ENCODE peak calls at places on chromosomes 4 and X, in eight cellular contexts. One of them, this sample, is unnamed.

GRCh38 chrX:16114640-16115039 is 8.7 kb upstream of the GRPR start:
- DNase-seq in H1: no peak
- DNase-seq in A549: no peak
- DNase-seq in sigmoid colon: no peak
- DNase-seq in tibial nerve: no peak
- DNase-seq in K562: no peak
- DNase-seq in ovary: no peak
- DNase-seq in SK-N-SH: no peak
- DNase-seq in this sample: no peak

GRCh38 chrX:124216396-124217124 is 115.9 kb upstream of the TEX13D start:
- DNase-seq in tibial nerve: no peak
- DNase-seq in A549: no peak
- DNase-seq in sigmoid colon: no peak
- DNase-seq in H1: no peak
- DNase-seq in SK-N-SH: no peak
- DNase-seq in K562: no peak
- DNase-seq in ovary: no peak
- DNase-seq in this sample: no peak

GRCh38 chrX:71913156-71913950 is 2.7 kb downstream of the NHSL2 start:
- DNase-seq in A549: no peak
- DNase-seq in ovary: no peak
- DNase-seq in H1: no peak
- DNase-seq in sigmoid colon: no peak
- DNase-seq in tibial nerve: no peak
- DNase-seq in SK-N-SH: no peak
- DNase-seq in K562: no peak
- DNase-seq in this sample: no peak

GRCh38 chr4:152273343-152273742 is 262.5 kb downstream of the FBXW7 start:
- DNase-seq in K562: no peak
- DNase-seq in SK-N-SH: no peak
- DNase-seq in ovary: no peak
- DNase-seq in A549: no peak
- DNase-seq in tibial nerve: no peak
- DNase-seq in sigmoid colon: no peak
- DNase-seq in H1: no peak
- DNase-seq in this sample: no peak

GRCh38 chr4:8772499-8773123 is 99.0 kb downstream of the HMX1 start:
- DNase-seq in SK-N-SH: no peak
- DNase-seq in tibial nerve: no peak
- DNase-seq in K562: no peak
- DNase-seq in H1: no peak
- DNase-seq in A549: no peak
- DNase-seq in ovary: no peak
- DNase-seq in sigmoid colon: peak; percentile 37
- DNase-seq in this sample: no peak

GRCh38 chr4:59818656-59819055 is 1381.5 kb upstream of the ADGRL3 start:
- DNase-seq in sigmoid colon: no peak
- DNase-seq in K562: no peak
- DNase-seq in tibial nerve: no peak
- DNase-seq in H1: no peak
- DNase-seq in ovary: no peak
- DNase-seq in SK-N-SH: no peak
- DNase-seq in A549: peak; percentile 1
- DNase-seq in this sample: no peak

GRCh38 chr4:94924566-94924965 is 166.8 kb downstream of the BMPR1B start:
- DNase-seq in SK-N-SH: no peak
- DNase-seq in tibial nerve: no peak
- DNase-seq in K562: no peak
- DNase-seq in sigmoid colon: no peak
- DNase-seq in ovary: no peak
- DNase-seq in H1: no peak
- DNase-seq in A549: no peak
- DNase-seq in this sample: no peak

GRCh38 chr4:118826723-118827444 is 9.0 kb downstream of the SEC24D start:
- DNase-seq in ovary: no peak
- DNase-seq in tibial nerve: no peak
- DNase-seq in sigmoid colon: no peak
- DNase-seq in H1: no peak
- DNase-seq in K562: no peak
- DNase-seq in SK-N-SH: no peak
- DNase-seq in A549: no peak
- DNase-seq in this sample: no peak

GRCh38 chrX:16138108-16138427 is 14.7 kb downstream of the GRPR start:
- DNase-seq in sigmoid colon: no peak
- DNase-seq in K562: no peak
- DNase-seq in SK-N-SH: no peak
- DNase-seq in ovary: no peak
- DNase-seq in A549: no peak
- DNase-seq in H1: no peak
- DNase-seq in tibial nerve: no peak
- DNase-seq in this sample: no peak

GRCh38 chr4:90071289-90072235 is 55.6 kb upstream of the CCSER1 start:
- DNase-seq in SK-N-SH: no peak
- DNase-seq in ovary: no peak
- DNase-seq in sigmoid colon: no peak
- DNase-seq in tibial nerve: no peak
- DNase-seq in A549: no peak
- DNase-seq in H1: no peak
- DNase-seq in K562: no peak
- DNase-seq in this sample: no peak

GRCh38 chr4:94665500-94666398 is 92.0 kb upstream of the BMPR1B start:
- DNase-seq in H1: no peak
- DNase-seq in K562: no peak
- DNase-seq in SK-N-SH: no peak
- DNase-seq in sigmoid colon: no peak
- DNase-seq in tibial nerve: no peak
- DNase-seq in ovary: no peak
- DNase-seq in A549: peak; percentile 24
- DNase-seq in this sample: no peak

GRCh38 chrX:52271212-52271611 is 86.5 kb downstream of the MAGED4 start:
- DNase-seq in K562: no peak
- DNase-seq in ovary: no peak
- DNase-seq in sigmoid colon: no peak
- DNase-seq in SK-N-SH: no peak
- DNase-seq in H1: peak; percentile 7
- DNase-seq in tibial nerve: no peak
- DNase-seq in A549: no peak
- DNase-seq in this sample: no peak

GRCh38 chr4:153260553-153261306 is 56.5 kb downstream of the TRIM2 start:
- DNase-seq in sigmoid colon: no peak
- DNase-seq in K562: no peak
- DNase-seq in H1: no peak
- DNase-seq in ovary: no peak
- DNase-seq in A549: no peak
- DNase-seq in tibial nerve: no peak
- DNase-seq in SK-N-SH: peak; percentile 51
- DNase-seq in this sample: peak; percentile 53

GRCh38 chr4:167176723-167177367 is 57.4 kb downstream of the SPOCK3 start:
- DNase-seq in K562: no peak
- DNase-seq in ovary: no peak
- DNase-seq in sigmoid colon: no peak
- DNase-seq in A549: no peak
- DNase-seq in tibial nerve: no peak
- DNase-seq in H1: no peak
- DNase-seq in SK-N-SH: no peak
- DNase-seq in this sample: no peak

GRCh38 chr4:6576512-6576911 is 1.5 kb downstream of the MAN2B2 start:
- DNase-seq in H1: no peak
- DNase-seq in ovary: peak; percentile 34
- DNase-seq in tibial nerve: no peak
- DNase-seq in SK-N-SH: no peak
- DNase-seq in sigmoid colon: no peak
- DNase-seq in A549: no peak
- DNase-seq in K562: no peak
- DNase-seq in this sample: no peak

GRCh38 chr4:40201898-40202297 is 5.1 kb downstream of the RHOH start:
- DNase-seq in K562: no peak
- DNase-seq in sigmoid colon: no peak
- DNase-seq in A549: no peak
- DNase-seq in SK-N-SH: no peak
- DNase-seq in tibial nerve: no peak
- DNase-seq in H1: no peak
- DNase-seq in ovary: no peak
- DNase-seq in this sample: no peak

GRCh38 chr4:47287735-47288134 is 175.8 kb downstream of the COMMD8 start:
- DNase-seq in A549: no peak
- DNase-seq in tibial nerve: no peak
- DNase-seq in sigmoid colon: no peak
- DNase-seq in K562: no peak
- DNase-seq in ovary: no peak
- DNase-seq in SK-N-SH: no peak
- DNase-seq in H1: no peak
- DNase-seq in this sample: no peak

GRCh38 chr4:101954975-101955678 is 164.6 kb downstream of the BANK1 start:
- DNase-seq in A549: no peak
- DNase-seq in tibial nerve: no peak
- DNase-seq in H1: no peak
- DNase-seq in sigmoid colon: no peak
- DNase-seq in SK-N-SH: no peak
- DNase-seq in K562: no peak
- DNase-seq in ovary: no peak
- DNase-seq in this sample: no peak

GRCh38 chr4:168877779-168878491 is 132.1 kb downstream of the CBR4 start:
- DNase-seq in H1: no peak
- DNase-seq in sigmoid colon: no peak
- DNase-seq in K562: no peak
- DNase-seq in SK-N-SH: peak; percentile 63
- DNase-seq in A549: no peak
- DNase-seq in ovary: no peak
- DNase-seq in tibial nerve: peak; percentile 25
- DNase-seq in this sample: no peak

GRCh38 chr4:183106839-183107238 is 7.8 kb downstream of the WWC2 start:
- DNase-seq in K562: no peak
- DNase-seq in ovary: no peak
- DNase-seq in tibial nerve: no peak
- DNase-seq in A549: no peak
- DNase-seq in sigmoid colon: no peak
- DNase-seq in SK-N-SH: no peak
- DNase-seq in H1: no peak
- DNase-seq in this sample: no peak

GRCh38 chr4:110245567-110245966 is 47.2 kb upstream of the ELOVL6 start:
- DNase-seq in ovary: no peak
- DNase-seq in K562: no peak
- DNase-seq in sigmoid colon: no peak
- DNase-seq in SK-N-SH: no peak
- DNase-seq in tibial nerve: no peak
- DNase-seq in H1: no peak
- DNase-seq in A549: no peak
- DNase-seq in this sample: no peak

GRCh38 chr4:173218411-173219125 is 50.0 kb downstream of the GALNT7 start:
- DNase-seq in sigmoid colon: no peak
- DNase-seq in SK-N-SH: no peak
- DNase-seq in A549: peak; percentile 26
- DNase-seq in ovary: no peak
- DNase-seq in H1: no peak
- DNase-seq in K562: peak; percentile 60
- DNase-seq in tibial nerve: no peak
- DNase-seq in this sample: no peak

DNA sequence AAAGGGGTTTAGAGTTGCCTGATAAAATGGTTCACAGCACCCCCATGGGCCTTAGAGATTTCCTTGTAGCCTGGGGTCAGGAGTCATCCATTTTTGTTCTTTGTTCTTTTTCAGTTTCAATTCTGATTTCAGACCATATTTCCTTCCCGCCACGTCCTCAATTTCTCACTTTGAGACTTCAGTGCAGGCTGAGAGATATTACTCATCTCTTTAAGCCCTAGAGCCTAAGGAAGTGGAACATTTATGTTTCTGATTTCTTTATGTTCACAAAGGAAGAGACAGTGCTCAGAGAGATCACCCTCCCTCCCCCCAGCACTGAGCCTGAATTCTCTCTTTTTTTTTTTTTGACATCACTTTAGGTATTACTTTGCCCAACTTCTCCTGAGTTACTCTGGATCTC is 56.3 kb downstream of the MSN start:
- DNase-seq in SK-N-SH: no peak
- DNase-seq in ovary: no peak
- DNase-seq in K562: no peak
- DNase-seq in A549: no peak
- DNase-seq in sigmoid colon: no peak
- DNase-seq in H1: no peak
- DNase-seq in tibial nerve: no peak
- DNase-seq in this sample: no peak
- TF ChIP-seq EP300 in SK-N-SH: no peak
- TF ChIP-seq EP300 in ovary: no peak
- TF ChIP-seq EP300 in K562: no peak
- TF ChIP-seq EP300 in A549: no peak
- TF ChIP-seq EP300 in sigmoid colon: no peak
- TF ChIP-seq EP300 in H1: no peak
- TF ChIP-seq EP300 in tibial nerve: no peak
- TF ChIP-seq EP300 in this sample: no peak

GRCh38 chr4:140027135-140027534 is 126.8 kb downstream of the MAML3 start:
- DNase-seq in H1: no peak
- DNase-seq in K562: no peak
- DNase-seq in SK-N-SH: no peak
- DNase-seq in sigmoid colon: no peak
- DNase-seq in A549: no peak
- DNase-seq in tibial nerve: no peak
- DNase-seq in ovary: no peak
- DNase-seq in this sample: no peak

GRCh38 chr4:140025470-140025869 is 128.5 kb downstream of the MAML3 start:
- DNase-seq in SK-N-SH: no peak
- DNase-seq in K562: no peak
- DNase-seq in sigmoid colon: no peak
- DNase-seq in A549: no peak
- DNase-seq in tibial nerve: no peak
- DNase-seq in H1: no peak
- DNase-seq in ovary: no peak
- DNase-seq in this sample: no peak

GRCh38 chr4:140031706-140032105 is 122.3 kb downstream of the MAML3 start:
- DNase-seq in tibial nerve: no peak
- DNase-seq in SK-N-SH: no peak
- DNase-seq in A549: no peak
- DNase-seq in ovary: no peak
- DNase-seq in K562: no peak
- DNase-seq in H1: no peak
- DNase-seq in sigmoid colon: no peak
- DNase-seq in this sample: no peak

GRCh38 chr4:140028676-140029407 is 125.1 kb downstream of the MAML3 start:
- DNase-seq in K562: no peak
- DNase-seq in sigmoid colon: no peak
- DNase-seq in H1: no peak
- DNase-seq in A549: no peak
- DNase-seq in tibial nerve: no peak
- DNase-seq in SK-N-SH: no peak
- DNase-seq in ovary: no peak
- DNase-seq in this sample: no peak
- TF ChIP-seq EP300 in K562: no peak
- TF ChIP-seq EP300 in sigmoid colon: no peak
- TF ChIP-seq EP300 in H1: no peak
- TF ChIP-seq EP300 in A549: no peak
- TF ChIP-seq EP300 in tibial nerve: no peak
- TF ChIP-seq EP300 in SK-N-SH: no peak
- TF ChIP-seq EP300 in ovary: no peak
- TF ChIP-seq EP300 in this sample: no peak

GRCh38 chrX:33923262-33923661 is 208.9 kb downstream of the FAM47A start:
- DNase-seq in SK-N-SH: no peak
- DNase-seq in sigmoid colon: no peak
- DNase-seq in H1: no peak
- DNase-seq in tibial nerve: no peak
- DNase-seq in A549: no peak
- DNase-seq in ovary: no peak
- DNase-seq in K562: no peak
- DNase-seq in this sample: no peak
- TF ChIP-seq EP300 in SK-N-SH: no peak
- TF ChIP-seq EP300 in sigmoid colon: no peak
- TF ChIP-seq EP300 in H1: no peak
- TF ChIP-seq EP300 in tibial nerve: no peak
- TF ChIP-seq EP300 in A549: no peak
- TF ChIP-seq EP300 in ovary: no peak
- TF ChIP-seq EP300 in K562: no peak
- TF ChIP-seq EP300 in this sample: no peak

GRCh38 chr4:134057356-134057755 is 144.2 kb downstream of the PABPC4L start:
- DNase-seq in SK-N-SH: no peak
- DNase-seq in tibial nerve: no peak
- DNase-seq in A549: no peak
- DNase-seq in sigmoid colon: no peak
- DNase-seq in ovary: no peak
- DNase-seq in H1: no peak
- DNase-seq in K562: no peak
- DNase-seq in this sample: no peak
- TF ChIP-seq EP300 in SK-N-SH: no peak
- TF ChIP-seq EP300 in tibial nerve: no peak
- TF ChIP-seq EP300 in A549: no peak
- TF ChIP-seq EP300 in sigmoid colon: no peak
- TF ChIP-seq EP300 in ovary: no peak
- TF ChIP-seq EP300 in H1: no peak
- TF ChIP-seq EP300 in K562: no peak
- TF ChIP-seq EP300 in this sample: no peak

This sample was measured in transverse colon.